ENCODE peak calls at places on chromosomes 3 and 15, in six cellular contexts. Y, N, Z, A, O and Q are unnamed samples.

GRCh38 chr15:29924750-29925149 is 102.5 kb upstream of the TJP1 start:
- DNase-seq in Y (no peak), N (no peak), Z (no peak), A (peak), O (peak), Q (peak)

GRCh38 chr3:140942221-140943104 is 827 bp downstream of the SLC25A36 start:
- DNase-seq in Y (peak), N (peak), Z (peak), A (peak), O (peak), Q (peak)

GRCh38 chr3:11847607-11848006 is 922 bp upstream of the TAMM41 start:
- DNase-seq in Y (peak), N (no peak), Z (no peak), A (no peak), O (no peak), Q (peak)

GRCh38 chr3:134600685-134601502 is 49.9 kb downstream of the KY start:
- DNase-seq in Y (peak), N (peak), Z (no peak), A (peak), O (peak), Q (peak)

GRCh38 chr3:125594581-125595011 is 701 bp downstream of the OSBPL11 start:
- DNase-seq in Y (no peak), N (no peak), Z (no peak), A (no peak), O (peak), Q (peak)

GRCh38 chr3:65828706-65829105 is 210.0 kb downstream of the MAGI1 start:
- DNase-seq in Y (no peak), N (no peak), Z (no peak), A (no peak), O (no peak), Q (no peak)

GRCh38 chr3:42117175-42118008 is 26.2 kb downstream of the TRAK1 start:
- DNase-seq in Y (no peak), N (peak), Z (no peak), A (peak), O (peak), Q (peak)

GRCh38 chr3:127787071-127787490 is 35.2 kb downstream of the MGLL start:
- DNase-seq in Y (no peak), N (peak), Z (no peak), A (no peak), O (peak), Q (no peak)

GRCh38 chr3:81581966-81582599 is 179.4 kb downstream of the GBE1 start:
- DNase-seq in Y (peak), N (no peak), Z (no peak), A (no peak), O (peak), Q (peak)

GRCh38 chr3:119664850-119665379 is 4.5 kb upstream of the POPDC2 start:
- DNase-seq in Y (no peak), N (no peak), Z (no peak), A (no peak), O (no peak), Q (no peak)

GRCh38 chr3:85387913-85388510 is 429.2 kb downstream of the CADM2 start:
- DNase-seq in Y (no peak), N (no peak), Z (no peak), A (no peak), O (no peak), Q (no peak)

GRCh38 chr3:130354430-130354829 is 9.0 kb downstream of the COL6A5 start:
- DNase-seq in Y (peak), N (no peak), Z (no peak), A (no peak), O (no peak), Q (no peak)

GRCh38 chr3:53729130-53729529 is 117.1 kb downstream of the CHDH start:
- DNase-seq in Y (no peak), N (no peak), Z (no peak), A (no peak), O (no peak), Q (no peak)

GRCh38 chr15:94206463-94207167 is 24.7 kb upstream of the MCTP2 start:
- DNase-seq in Y (peak), N (no peak), Z (no peak), A (no peak), O (no peak), Q (no peak)

GRCh38 chr15:31125061-31125460 is 23.5 kb upstream of the TRPM1 start:
- DNase-seq in Y (no peak), N (no peak), Z (no peak), A (no peak), O (no peak), Q (no peak)

GRCh38 chr15:24772256-24772655 is 96.7 kb downstream of the NPAP1 start:
- DNase-seq in Y (no peak), N (no peak), Z (no peak), A (no peak), O (no peak), Q (no peak)
- TF ChIP-seq CTCF in Y (no peak), N (no peak), Z (no peak), A (no peak), O (no peak), Q (no peak)

GRCh38 chr3:107599755-107600122 is 77.0 kb downstream of the BBX start:
- DNase-seq in Y (no peak), N (no peak), Z (no peak), A (no peak), O (no peak), Q (no peak)
- H3K27ac ChIP-seq in Y (peak), N (peak), Z (peak), A (peak), O (peak), Q (no peak)

GRCh38 chr3:48664313-48664644 is 1.6 kb upstream of the CELSR3 start:
- DNase-seq in Y (no peak), N (no peak), Z (no peak), A (no peak), O (no peak), Q (no peak)
- TF ChIP-seq CTCF in Y (no peak), N (no peak), Z (no peak), A (peak), O (no peak), Q (peak)

DNA sequence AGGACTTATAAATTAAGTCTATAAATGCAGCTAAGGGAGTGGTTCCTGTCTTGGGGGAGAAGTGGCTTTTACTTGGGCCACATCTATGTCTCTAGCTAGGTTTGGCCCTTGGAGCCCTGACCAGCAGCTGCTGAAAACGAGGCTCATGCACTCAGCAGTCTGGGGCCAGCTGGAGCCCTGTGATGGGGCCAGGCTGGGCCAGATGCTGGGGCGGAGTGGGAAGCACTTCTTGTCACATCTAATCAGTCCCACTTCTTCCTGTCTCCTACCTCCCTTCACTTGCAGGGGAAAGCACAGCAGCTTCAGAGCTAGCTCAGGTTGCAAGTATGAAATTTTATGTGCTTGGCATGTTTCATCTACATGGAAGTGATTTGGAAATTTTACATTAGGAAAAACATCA is 209.9 kb upstream of the ROPN1 start:
- DNase-seq in Y (no peak), N (no peak), Z (no peak), A (peak), O (no peak), Q (no peak)
- H3K27ac ChIP-seq in Y (no peak), N (no peak), Z (peak), A (no peak), O (no peak), Q (no peak)

DNA sequence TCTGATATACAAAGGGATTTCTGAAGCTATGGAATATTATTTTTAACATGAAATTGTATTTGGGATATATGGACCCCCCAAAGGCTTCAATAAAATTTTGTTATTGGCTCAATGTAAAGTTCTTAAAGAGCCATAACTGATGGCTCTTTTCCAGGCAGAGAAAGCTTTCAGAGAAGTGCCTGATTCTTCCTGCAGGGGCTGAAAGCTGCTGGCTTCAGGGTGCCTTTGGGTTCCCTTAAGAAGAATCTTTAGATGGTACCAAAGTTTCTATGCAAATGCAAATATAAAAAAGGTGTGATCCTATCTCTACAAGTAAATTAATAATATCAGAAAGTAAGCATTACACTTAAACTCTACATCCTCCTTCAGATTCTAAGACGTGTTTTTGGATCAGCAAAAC is 72.6 kb downstream of the NR2F2 start:
- DNase-seq in Y (no peak), N (no peak), Z (no peak), A (no peak), O (no peak), Q (no peak)
- TF ChIP-seq CTCF in Y (no peak), N (no peak), Z (no peak), A (no peak), O (no peak), Q (no peak)

DNA sequence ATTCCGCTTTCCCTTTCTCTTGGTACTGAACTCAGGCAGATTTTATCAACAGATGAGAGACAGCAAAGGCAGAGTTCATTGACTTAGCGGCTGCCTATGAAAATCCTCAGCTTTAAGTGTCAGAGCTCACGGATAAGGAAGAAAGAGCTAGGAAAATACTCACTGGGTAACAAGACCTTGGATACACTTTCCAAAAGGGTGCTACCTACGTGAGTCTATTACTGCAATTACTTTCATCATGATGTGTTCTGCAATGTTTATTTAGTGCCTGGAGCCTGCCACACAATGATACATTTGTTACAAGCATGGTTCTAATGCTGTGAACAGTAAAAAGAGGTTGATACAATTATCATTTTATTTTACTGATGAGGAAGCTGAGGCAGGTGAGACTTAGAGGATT is 177.5 kb downstream of the GRM7 start:
- DNase-seq in Y (no peak), N (no peak), Z (no peak), A (no peak), O (no peak), Q (no peak)
- H3K27ac ChIP-seq in Y (no peak), N (no peak), Z (no peak), A (no peak), O (no peak), Q (no peak)

DNA sequence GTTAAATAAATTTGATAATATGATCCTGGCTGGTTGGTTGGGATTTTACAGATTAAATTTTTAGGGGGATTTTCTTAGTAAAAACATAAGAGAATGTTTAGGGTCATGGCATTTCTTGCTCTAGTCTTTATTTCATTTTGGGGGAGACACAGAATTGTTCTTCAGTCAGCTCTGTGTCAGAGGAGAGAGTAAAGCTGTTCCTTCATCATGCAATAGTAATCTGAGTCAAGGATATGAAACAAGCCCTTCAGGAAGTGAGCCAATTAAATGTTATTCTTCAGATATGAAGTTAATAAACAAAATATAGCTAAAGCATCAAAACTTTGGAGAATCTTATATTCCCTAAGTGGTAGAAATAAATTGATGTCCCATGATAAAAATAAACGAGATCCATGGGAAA is 22.9 kb upstream of the SLC4A7 start:
- DNase-seq in Y (no peak), N (no peak), Z (no peak), A (no peak), O (no peak), Q (no peak)
- TF ChIP-seq CTCF in Y (no peak), N (no peak), Z (no peak), A (no peak), O (no peak), Q (no peak)

GRCh38 chr3:30455840-30456239 is 150.6 kb upstream of the TGFBR2 start:
- DNase-seq in Y (no peak), N (no peak), Z (peak), A (no peak), O (peak), Q (peak)
- H3K27ac ChIP-seq in Y (no peak), N (peak), Z (peak), A (no peak), O (no peak), Q (no peak)

GRCh38 chr15:89138999-89139612 is 50.9 kb downstream of the ABHD2 start:
- DNase-seq in Y (no peak), N (no peak), Z (no peak), A (no peak), O (no peak), Q (no peak)

GRCh38 chr15:89140595-89140994 is 52.3 kb downstream of the ABHD2 start:
- DNase-seq in Y (peak), N (no peak), Z (no peak), A (no peak), O (no peak), Q (no peak)

GRCh38 chr15:89137926-89138325 is 49.7 kb downstream of the ABHD2 start:
- DNase-seq in Y (no peak), N (no peak), Z (no peak), A (no peak), O (no peak), Q (no peak)

GRCh38 chr15:89141885-89142284 is 53.6 kb downstream of the ABHD2 start:
- DNase-seq in Y (no peak), N (no peak), Z (no peak), A (no peak), O (no peak), Q (no peak)

GRCh38 chr15:89139613-89140499 is 51.6 kb downstream of the ABHD2 start:
- DNase-seq in Y (no peak), N (no peak), Z (no peak), A (no peak), O (no peak), Q (peak)
- TF ChIP-seq CTCF in Y (no peak), N (no peak), Z (no peak), A (no peak), O (no peak), Q (no peak)

DNA sequence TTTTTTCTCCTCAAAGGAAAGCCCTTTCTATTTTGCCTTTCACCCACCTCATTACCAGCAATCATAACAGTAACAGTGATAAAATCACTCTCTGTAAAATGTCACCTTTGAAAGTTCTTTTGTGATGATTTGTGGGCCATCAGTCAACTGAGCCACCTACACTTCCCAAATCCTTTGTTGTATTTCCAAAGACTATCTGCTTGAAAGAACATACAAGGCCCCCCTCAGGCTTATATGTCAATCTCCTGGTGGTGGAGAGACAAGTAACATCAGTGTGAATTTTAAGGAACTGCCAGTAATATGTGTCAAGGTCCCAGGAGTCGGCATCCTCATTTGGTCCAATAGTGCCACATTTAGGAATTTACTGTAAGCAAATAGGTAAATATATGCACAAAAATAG is 161.1 kb upstream of the EOMES start:
- DNase-seq in Y (no peak), N (no peak), Z (no peak), A (no peak), O (no peak), Q (no peak)
- H3K27ac ChIP-seq in Y (no peak), N (no peak), Z (no peak), A (no peak), O (no peak), Q (no peak)